ENCODE peak calls at places on chromosomes 13 and 19, in nine cellular contexts. C is mucosa of gallbladder; X is uterus; H is activated CD8-positive, alpha-beta T cell treated with anti-CD3 and anti-CD28 coated beads, Interleukin-2, amount 10 ng/mL, durations not matched to agents 7 days and 5 days; B is fibroblast of pulmonary artery; Z is choroid plexus epithelial cell; G is HT-29; K is H54; W is GM12865. E is an unnamed sample.

GRCh38 chr19:31166206-31166605 is 183.0 kb downstream of the TSHZ3 start:
- DNase-seq in C (no peak), X (no peak), H (no peak), B (no peak), Z (no peak), G (no peak), K (no peak), W (no peak), E (no peak)

GRCh38 chr19:48724796-48725753 is 5.5 kb upstream of the MAMSTR start:
- DNase-seq in C (peak; percentile 65), X (peak; percentile 80), H (peak; percentile 63), B (peak; percentile 99), Z (peak; percentile 92), G (peak; percentile 78), K (peak; percentile 75), W (peak; percentile 63), E (peak; percentile 75)

GRCh38 chr13:46097663-46098062 is 7.2 kb downstream of the CPB2 start:
- DNase-seq in C (no peak), X (no peak), H (no peak), B (no peak), Z (no peak), G (no peak), K (no peak), W (no peak), E (no peak)

GRCh38 chr13:41802684-41803554 is 158.0 kb downstream of the VWA8 start:
- DNase-seq in C (no peak), X (no peak), H (no peak), B (peak; percentile 67), Z (peak; percentile 74), G (no peak), K (no peak), W (no peak), E (no peak)

GRCh38 chr19:46115396-46116109 is 8.9 kb downstream of the IGFL3 start:
- DNase-seq in C (no peak), X (peak; percentile 50), H (peak; percentile 27), B (peak; percentile 30), Z (peak; percentile 77), G (no peak), K (peak; percentile 31), W (peak; percentile 46), E (no peak)

GRCh38 chr19:45901432-45901903 is 945 bp downstream of the MYPOP start:
- DNase-seq in C (no peak), X (peak; percentile 47), H (peak; percentile 45), B (peak; percentile 59), Z (peak; percentile 57), G (no peak), K (no peak), W (no peak), E (peak; percentile 36)

GRCh38 chr19:55635334-55635717 is 5.5 kb upstream of the ZNF580 start:
- DNase-seq in C (no peak), X (no peak), H (no peak), B (no peak), Z (no peak), G (no peak), K (no peak), W (no peak), E (no peak)

GRCh38 chr19:16051254-16052025 is 24.9 kb upstream of the TPM4 start:
- DNase-seq in C (no peak), X (no peak), H (peak; percentile 71), B (peak; percentile 39), Z (peak; percentile 70), G (no peak), K (no peak), W (peak; percentile 60), E (no peak)

GRCh38 chr19:10604460-10604980 is 17.4 kb upstream of the AP1M2 start:
- DNase-seq in C (no peak), X (peak; percentile 47), H (peak; percentile 34), B (no peak), Z (no peak), G (peak; percentile 56), K (no peak), W (peak; percentile 72), E (no peak)

GRCh38 chr13:34462843-34463242 is 479.2 kb upstream of the NBEA start:
- DNase-seq in C (peak; percentile 41), X (no peak), H (no peak), B (peak; percentile 64), Z (peak; percentile 16), G (peak; percentile 35), K (peak; percentile 10), W (no peak), E (no peak)